ENCODE peak calls at places on chromosomes 5 and 9, in nine cellular contexts. G is uterus, L is dorsolateral prefrontal cortex, T is cardiac muscle cell, S is prostate gland, A is kidney, K is bronchial epithelial cell, J is endodermal cell, W is MM.1S. E is an unnamed sample.

GRCh38 chr5:177595026-177595585 is 3.1 kb downstream of the TMED9 start:
- DNase-seq in L (no peak), J (no peak), W (no peak), A (no peak), S (no peak), T (no peak), G (no peak), K (no peak), E (no peak)

GRCh38 chr9:100098241-100098886 is 436 bp downstream of the ERP44 start:
- DNase-seq in T (peak; percentile 70), A (no peak), W (no peak), G (peak; percentile 17), K (peak; percentile 83), S (peak; percentile 64), L (peak; percentile 53), J (peak; percentile 94), E (peak; percentile 30)

GRCh38 chr9:77403244-77403643 is 225.9 kb downstream of the VPS13A start:
- DNase-seq in S (no peak), L (no peak), K (no peak), J (no peak), W (no peak), T (no peak), A (no peak), G (no peak), E (no peak)

GRCh38 chr9:6843742-6844141 is 86.0 kb downstream of the KDM4C start:
- DNase-seq in S (no peak), A (no peak), G (no peak), L (no peak), T (no peak), W (no peak), K (no peak), J (peak; percentile 19), E (no peak)

GRCh38 chr5:17443333-17444125 is 54.5 kb upstream of the TAF11L2 start:
- DNase-seq in W (no peak), L (no peak), S (no peak), K (no peak), J (peak; percentile 55), T (no peak), G (no peak), A (no peak), E (no peak)

GRCh38 chr9:21576331-21577189 is 94.4 kb upstream of the IFNE start:
- DNase-seq in A (no peak), T (no peak), J (peak; percentile 42), K (peak; percentile 97), S (no peak), L (no peak), W (no peak), G (no peak), E (no peak)

GRCh38 chr5:100643473-100643872 is 108.3 kb downstream of the FAM174A start:
- DNase-seq in J (no peak), W (no peak), G (no peak), K (peak; percentile 75), S (no peak), L (no peak), T (no peak), A (no peak), E (no peak)

GRCh38 chr9:31259824-31260223 is 1124.6 kb upstream of the ACO1 start:
- DNase-seq in W (peak; percentile 60), L (no peak), J (no peak), K (no peak), G (no peak), A (no peak), S (no peak), T (no peak), E (no peak)

GRCh38 chr5:98768160-98769005 is 5.1 kb upstream of the RGMB start:
- DNase-seq in W (peak; percentile 43), G (peak; percentile 29), J (peak; percentile 92), L (no peak), K (peak; percentile 58), T (peak; percentile 71), S (no peak), A (no peak), E (peak; percentile 61)

GRCh38 chr9:129626079-129626943 is at the start of gene NTMT1:
- DNase-seq in L (peak; percentile 95), T (peak; percentile 92), J (peak; percentile 94), K (peak; percentile 40), W (peak; percentile 85), S (peak; percentile 85), G (peak; percentile 83), A (peak; percentile 97), E (peak; percentile 97)
- TF ChIP-seq CTCF in L (peak; percentile 36), T (no peak), J (no peak), K (no peak), W (no peak), S (no peak), G (no peak), A (no peak), E (no peak)

DNA sequence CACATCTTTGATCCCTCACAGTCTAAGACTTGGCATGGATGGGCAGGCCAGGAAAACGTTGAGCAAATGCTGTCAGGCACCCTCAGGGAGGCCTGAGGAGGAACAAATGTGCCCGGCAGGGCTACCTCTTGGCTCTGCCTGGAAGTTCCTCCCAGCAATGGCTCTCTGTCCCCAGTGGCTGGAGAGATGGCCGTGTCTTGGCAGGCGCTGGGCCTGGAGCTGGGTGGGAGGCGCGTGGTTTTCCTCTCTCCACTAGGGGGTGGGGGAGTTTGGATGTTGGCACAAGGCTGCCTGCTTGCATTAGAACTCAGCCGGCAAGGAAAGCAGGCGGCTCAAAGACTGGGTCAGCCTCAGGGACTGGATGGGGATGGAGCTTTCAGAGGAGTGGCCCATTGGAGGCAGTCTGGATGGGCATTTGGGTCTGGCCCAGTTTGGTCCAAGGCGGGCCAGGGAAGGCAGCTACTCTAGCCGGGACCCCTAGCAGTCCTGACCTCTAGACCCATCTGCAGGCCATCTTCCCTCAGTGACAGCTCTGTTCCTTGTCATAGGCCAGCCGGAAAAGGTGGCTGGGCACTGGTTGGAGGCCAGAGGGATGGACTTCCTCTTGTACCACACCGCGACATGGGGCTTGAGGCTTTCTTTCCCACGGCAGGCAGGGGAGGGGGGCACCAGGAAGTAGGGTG is 68.2 kb upstream of the STC2 start:
- DNase-seq in S (no peak), A (no peak), L (no peak), K (no peak), W (no peak), J (peak; percentile 91), T (peak; percentile 18), G (no peak), E (no peak)
- TF ChIP-seq CTCF in S (no peak), A (no peak), L (peak; percentile 12), K (no peak), W (no peak), J (peak; percentile 78), T (peak; percentile 26), G (no peak), E (no peak)

DNA sequence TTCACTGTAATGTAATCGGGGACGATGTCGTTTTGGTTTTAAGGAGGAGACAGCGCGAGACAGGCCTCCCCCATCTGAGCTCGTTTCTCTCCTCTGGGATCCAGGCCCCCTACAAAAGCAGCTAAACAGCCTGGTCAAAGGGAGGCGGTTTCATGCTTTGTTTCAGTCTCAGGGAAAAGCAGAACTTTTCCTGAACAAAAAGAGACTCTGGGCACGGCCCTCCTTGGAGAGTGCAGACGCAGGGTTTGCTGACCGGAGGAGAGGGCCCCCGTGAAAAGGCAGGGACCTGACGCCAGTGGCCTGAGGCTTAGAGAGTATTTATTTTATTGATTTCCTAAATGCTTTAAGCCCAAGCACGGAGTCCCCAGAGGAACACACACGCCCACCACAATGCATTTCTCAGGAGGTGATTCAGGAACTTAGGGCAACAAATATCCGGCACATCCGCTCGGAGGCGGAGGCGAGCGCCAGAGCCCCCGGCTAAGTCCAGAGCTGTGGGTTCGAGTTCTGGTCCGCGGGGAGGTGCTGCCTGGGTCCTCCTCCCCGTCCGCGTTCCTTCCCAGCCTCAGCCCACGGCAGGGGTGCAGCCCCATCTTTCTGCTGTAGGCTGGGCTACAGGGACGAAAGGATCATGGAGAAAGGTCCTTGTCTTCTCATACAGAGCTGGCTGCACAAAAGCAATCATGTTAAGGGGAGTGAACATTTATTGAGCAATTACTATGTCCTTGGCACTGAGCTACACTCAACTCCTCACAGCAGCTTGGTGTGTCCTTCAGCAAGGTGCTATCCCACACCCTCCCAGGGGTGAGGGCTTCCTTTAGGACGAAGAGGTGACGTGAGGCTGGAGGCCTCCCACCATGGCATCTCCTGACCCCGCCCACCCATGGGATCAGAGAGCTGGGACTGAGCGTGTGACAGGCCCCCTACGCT is 40.0 kb downstream of the PTGES start:
- DNase-seq in J (peak; percentile 52), S (no peak), T (no peak), K (no peak), A (peak; percentile 60), G (no peak), W (no peak), L (no peak), E (no peak)
- TF ChIP-seq CTCF in J (no peak), S (no peak), T (no peak), K (no peak), A (no peak), G (no peak), W (no peak), L (no peak), E (no peak)

DNA sequence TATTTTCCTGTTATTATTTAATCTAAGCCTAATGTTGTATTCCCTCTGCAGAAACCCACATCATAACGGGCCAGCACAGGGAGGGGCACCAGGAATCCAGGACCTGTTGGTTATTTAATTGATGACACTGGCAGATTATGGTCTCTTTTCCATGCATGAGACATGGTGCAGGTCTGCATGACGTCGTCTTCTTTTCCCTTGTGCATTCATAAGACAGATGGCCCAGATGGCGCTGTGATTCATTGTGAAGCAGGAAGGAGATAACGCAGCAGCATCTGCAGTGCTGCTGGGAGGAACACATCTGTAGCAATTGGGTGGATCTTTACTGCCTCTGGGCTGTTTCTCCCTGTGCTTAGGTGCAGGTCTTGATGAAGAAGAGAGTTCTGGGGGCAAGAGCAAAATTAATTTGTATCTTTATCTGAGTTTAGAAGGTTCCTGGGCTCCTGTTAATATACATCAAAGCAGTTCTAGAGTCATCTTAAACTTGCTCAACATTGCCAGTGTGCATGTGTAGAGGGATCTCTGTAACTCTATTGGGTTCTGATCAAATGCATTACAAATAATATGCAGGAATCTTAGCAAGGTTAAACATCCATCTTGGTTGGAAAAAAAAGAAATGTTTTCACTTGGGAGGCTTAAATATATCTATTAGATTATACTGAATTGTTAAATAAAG is 176.1 kb downstream of the PCSK1 start:
- DNase-seq in T (peak; percentile 2), J (no peak), W (no peak), K (peak; percentile 31), S (no peak), G (peak; percentile 18), A (no peak), L (peak; percentile 67), E (no peak)
- TF ChIP-seq CTCF in T (peak; percentile 17), J (no peak), W (no peak), K (no peak), S (no peak), G (no peak), A (no peak), L (peak; percentile 19), E (peak; percentile 11)

GRCh38 chr5:174599992-174600391 is 124.4 kb upstream of the MSX2 start:
- DNase-seq in L (no peak), G (no peak), J (peak; percentile 82), A (no peak), T (no peak), S (no peak), K (no peak), W (no peak), E (no peak)
- TF ChIP-seq CTCF in L (no peak), G (no peak), J (peak; percentile 50), A (no peak), T (no peak), S (no peak), K (no peak), W (no peak), E (no peak)